ENCODE peak calls at places on chromosomes 1 and 21, in four cellular contexts. Q is neural crest cell, X is heart left ventricle, C is AG09319. N is an unnamed sample.

GRCh38 chr21:31911138-31911907 is 38.5 kb downstream of the HUNK start:
- DNase-seq in C (peak), X (no peak), Q (no peak), N (no peak)

GRCh38 chr1:78061825-78062523 is 16.2 kb downstream of the GIPC2 start:
- DNase-seq in Q (no peak), X (no peak), C (peak), N (no peak)

GRCh38 chr1:75791022-75791421 is 5.0 kb downstream of the RABGGTB start:
- DNase-seq in Q (no peak), C (no peak), X (no peak), N (no peak)

GRCh38 chr1:42681771-42682483 is at the start of gene YBX1:
- DNase-seq in X (peak), C (peak), Q (peak), N (peak)

GRCh38 chr1:11144563-11145256 is 44.4 kb upstream of the ANGPTL7 start:
- DNase-seq in C (no peak), X (no peak), Q (no peak), N (no peak)

GRCh38 chr1:80036690-80037432 is 1030.3 kb upstream of the ADGRL4 start:
- DNase-seq in Q (no peak), C (no peak), X (no peak), N (no peak)

GRCh38 chr1:227789042-227789880 is 26.2 kb upstream of the PRSS38 start:
- DNase-seq in X (no peak), Q (no peak), C (no peak), N (no peak)

GRCh38 chr1:94061513-94062443 is 59.2 kb downstream of the ABCA4 start:
- DNase-seq in Q (peak), C (peak), X (peak), N (peak)

GRCh38 chr21:26124421-26124833 is 46.1 kb downstream of the APP start:
- DNase-seq in C (no peak), Q (no peak), X (no peak), N (no peak)

GRCh38 chr1:160144921-160145320 is 6.5 kb upstream of the ATP1A4 start:
- DNase-seq in C (no peak), Q (no peak), X (no peak), N (no peak)

GRCh38 chr1:61293986-61294504 is 211.7 kb downstream of the NFIA start:
- DNase-seq in X (no peak), Q (no peak), C (no peak), N (no peak)

GRCh38 chr1:109832935-109833334 is 69.2 kb upstream of the EPS8L3 start:
- DNase-seq in C (no peak), X (no peak), Q (no peak), N (no peak)

GRCh38 chr1:85462931-85463665 is 1.9 kb downstream of the DDAH1 start:
- DNase-seq in Q (no peak), X (no peak), C (no peak), N (no peak)

GRCh38 chr1:85459274-85459673 is 5.7 kb downstream of the DDAH1 start:
- DNase-seq in Q (no peak), C (no peak), X (no peak), N (no peak)

GRCh38 chr1:85461216-85461945 is 3.6 kb downstream of the DDAH1 start:
- DNase-seq in X (no peak), C (no peak), Q (no peak), N (no peak)

GRCh38 chr1:85463666-85464496 is 1.1 kb downstream of the DDAH1 start:
- DNase-seq in Q (no peak), C (no peak), X (no peak), N (no peak)

DNA sequence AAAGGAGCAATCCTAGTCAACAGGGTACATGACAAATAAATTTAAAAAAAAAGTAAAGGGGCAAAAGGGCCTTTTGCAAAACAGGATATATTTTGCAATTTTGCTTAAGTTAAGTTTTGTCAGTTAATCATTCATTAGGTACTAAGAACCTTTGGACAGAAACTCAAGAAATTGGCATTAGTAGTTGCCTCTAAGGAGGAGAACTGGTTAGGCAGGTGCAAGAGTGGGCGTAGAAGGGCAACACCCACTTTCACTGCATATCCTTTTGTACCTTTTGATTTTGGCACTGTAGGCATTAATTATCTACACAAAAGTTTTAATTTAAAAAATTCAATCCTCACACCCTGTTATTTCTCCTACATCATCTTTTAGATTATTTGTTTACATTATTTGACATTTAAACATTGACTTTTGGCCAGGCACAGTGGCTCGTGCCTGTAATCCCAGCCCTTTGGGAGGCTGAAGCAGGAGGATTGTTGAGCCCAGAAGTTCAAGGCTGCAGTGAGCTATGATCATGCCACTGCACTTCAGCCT is 4.3 kb downstream of the DDAH1 start:
- DNase-seq in X (no peak), C (no peak), Q (no peak), N (no peak)
- TF ChIP-seq CTCF in X (no peak), C (no peak), Q (no peak), N (no peak)

GRCh38 chr1:25697426-25698220 is 81.0 kb downstream of the MAN1C1 start:
- DNase-seq in Q (no peak), C (no peak), X (no peak), N (peak)

GRCh38 chr1:25694591-25695007 is 78.0 kb downstream of the MAN1C1 start:
- DNase-seq in Q (no peak), X (no peak), C (no peak), N (no peak)

GRCh38 chr1:25694167-25694566 is 77.6 kb downstream of the MAN1C1 start:
- DNase-seq in X (no peak), Q (no peak), C (no peak), N (no peak)

GRCh38 chr1:25695991-25696330 is 79.4 kb downstream of the MAN1C1 start:
- DNase-seq in C (peak), Q (no peak), X (no peak), N (peak)

DNA sequence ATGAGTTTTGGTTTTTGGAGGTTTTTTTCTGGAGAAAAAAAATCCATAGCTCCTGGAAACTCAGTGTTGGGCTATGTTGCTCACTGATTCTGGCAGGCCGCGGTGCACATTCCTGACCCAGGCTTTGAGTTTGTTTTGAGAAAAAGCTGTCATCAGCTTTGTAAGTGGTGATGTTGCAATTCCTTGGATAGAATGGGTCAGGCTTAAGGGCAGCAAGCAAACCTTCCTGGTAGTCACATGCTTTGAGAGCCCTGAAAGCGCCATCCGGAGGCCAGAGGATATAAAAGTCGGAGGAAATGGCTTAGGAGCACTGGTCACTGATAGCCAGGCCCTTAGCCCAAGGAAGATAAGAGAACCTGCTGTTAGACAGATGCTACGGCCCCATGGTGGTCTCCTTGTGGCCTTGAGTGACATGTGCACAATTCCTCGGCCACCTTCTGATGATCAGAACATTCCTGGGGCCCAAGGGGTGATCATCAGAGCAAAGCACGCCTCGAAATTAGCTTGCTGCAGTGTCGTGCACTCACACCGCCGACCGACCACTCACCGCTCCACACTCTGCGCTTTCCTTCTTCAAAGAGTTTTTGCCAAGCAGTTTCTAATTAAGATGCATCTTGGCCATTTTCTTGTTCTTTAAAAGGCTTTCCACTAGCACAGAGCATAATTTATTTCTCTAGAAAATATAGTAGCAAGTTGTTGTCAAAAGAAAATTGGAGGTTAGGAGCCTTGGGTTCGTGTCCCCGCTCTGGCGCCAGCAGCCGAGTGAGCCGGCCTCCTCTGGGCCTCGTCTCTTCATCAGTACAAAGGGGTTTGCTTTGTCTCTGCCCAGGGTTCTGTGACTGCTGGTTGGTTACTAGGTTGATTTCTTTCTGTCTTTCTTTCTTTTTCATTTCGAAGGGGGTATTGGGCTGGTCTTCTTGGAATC is 78.7 kb downstream of the MAN1C1 start:
- DNase-seq in X (peak), C (peak), Q (no peak), N (peak)
- TF ChIP-seq CTCF in X (peak), C (peak), Q (peak), N (no peak)

DNA sequence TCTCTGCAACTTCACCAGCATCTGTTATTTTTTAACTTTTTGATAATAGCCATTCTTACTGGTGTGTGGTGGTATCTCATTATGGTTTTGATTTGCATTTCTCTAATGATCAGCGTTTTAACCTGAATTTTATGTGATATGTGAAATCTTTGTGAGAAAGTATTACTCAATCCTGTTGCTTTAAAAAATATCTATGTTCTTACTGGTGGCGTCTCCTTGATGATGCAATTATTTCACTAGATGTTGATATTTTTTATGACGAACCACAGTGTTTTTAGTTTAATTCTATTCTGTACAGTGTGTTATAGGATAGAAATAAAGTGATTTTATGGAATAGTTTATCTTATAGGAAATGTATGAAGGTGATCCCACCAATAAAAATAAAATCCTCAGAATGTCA is 54.7 kb upstream of the GPR88 start:
- DNase-seq in C (no peak), X (no peak), Q (no peak), N (no peak)
- TF ChIP-seq CTCF in C (no peak), X (no peak), Q (no peak), N (no peak)

GRCh38 chr1:66435541-66435940 is 98.4 kb upstream of the SGIP1 start:
- DNase-seq in Q (no peak), C (no peak), X (no peak), N (no peak)

GRCh38 chr1:66437136-66437401 is 96.9 kb upstream of the SGIP1 start:
- DNase-seq in C (no peak), X (no peak), Q (no peak), N (no peak)

GRCh38 chr1:66434096-66434495 is 99.9 kb upstream of the SGIP1 start:
- DNase-seq in Q (no peak), C (peak), X (no peak), N (no peak)

GRCh38 chr1:66438062-66438970 is 95.6 kb upstream of the SGIP1 start:
- DNase-seq in C (no peak), Q (no peak), X (no peak), N (no peak)

GRCh38 chr1:66436378-66437135 is 97.4 kb upstream of the SGIP1 start:
- DNase-seq in X (no peak), Q (no peak), C (peak), N (peak)
- TF ChIP-seq CTCF in X (no peak), Q (peak), C (peak), N (peak)

DNA sequence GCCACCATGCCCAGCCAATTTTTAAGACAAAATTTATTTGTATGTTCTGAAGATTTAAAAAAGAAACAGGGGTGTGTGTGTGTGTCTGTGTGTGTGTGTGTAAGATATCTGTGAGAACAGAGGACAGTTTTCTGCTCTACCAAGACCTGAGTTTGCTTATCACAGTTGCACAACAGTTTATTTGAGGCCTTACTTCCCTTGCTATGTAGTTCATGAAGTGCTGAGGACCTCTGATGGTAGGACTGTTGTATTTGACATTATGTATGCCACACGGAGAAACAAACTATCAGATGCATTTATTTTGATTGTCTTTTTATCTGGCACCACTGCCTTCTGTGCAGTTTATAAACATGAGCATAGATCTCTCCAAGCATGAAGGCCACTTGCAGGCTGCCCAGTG is 355.2 kb downstream of the PBX1 start:
- DNase-seq in Q (no peak), C (peak), X (no peak), N (no peak)
- TF ChIP-seq CTCF in Q (no peak), C (peak), X (peak), N (no peak)

GRCh38 chr1:153827168-153827964 is 52.2 kb downstream of the SLC27A3 start:
- DNase-seq in X (no peak), C (no peak), Q (no peak), N (no peak)
- TF ChIP-seq CTCF in X (no peak), C (no peak), Q (peak), N (no peak)

GRCh38 chr1:62356257-62356835 is 37.1 kb upstream of the KANK4 start:
- DNase-seq in Q (no peak), C (peak), X (no peak), N (no peak)
- TF ChIP-seq CTCF in Q (no peak), C (no peak), X (no peak), N (no peak)

DNA sequence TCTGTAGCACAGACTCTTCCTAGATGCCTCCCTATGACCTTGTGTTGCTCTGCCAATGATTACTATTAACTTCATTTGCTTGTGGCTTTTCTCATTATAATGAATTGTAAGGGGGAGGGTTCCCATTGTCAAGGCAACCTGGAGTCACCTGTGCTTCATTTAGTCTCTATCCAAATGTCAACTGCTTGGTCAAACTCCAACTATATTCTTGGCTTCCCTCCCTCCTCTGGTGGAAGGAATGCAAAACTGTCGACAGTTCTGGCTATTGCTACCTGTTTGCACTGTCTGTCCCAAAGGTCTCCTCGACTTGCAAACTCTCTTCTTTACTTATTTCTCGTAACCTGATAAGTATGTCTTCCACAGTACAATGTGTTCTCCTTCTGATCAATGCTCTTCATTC is 100.3 kb downstream of the CACNA1E start:
- DNase-seq in C (no peak), Q (no peak), X (no peak), N (no peak)
- TF ChIP-seq CTCF in C (no peak), Q (peak), X (peak), N (no peak)

N was measured in GM10248.